ENCODE peak calls at places on chromosome 6, in five cellular contexts. One of them, this sample, is unnamed.

GRCh38 chr6:79874531-79875132 is 72.7 kb downstream of the ELOVL4 start:
- DNase-seq in tibial artery: no peak
- DNase-seq in esophagus squamous epithelium: no peak
- DNase-seq in body of pancreas: no peak
- DNase-seq in left ventricle myocardium inferior: no peak
- DNase-seq in this sample: no peak

GRCh38 chr6:109351231-109352132 is 30.8 kb downstream of the CD164 start:
- DNase-seq in left ventricle myocardium inferior: no peak
- DNase-seq in body of pancreas: no peak
- DNase-seq in esophagus squamous epithelium: no peak
- DNase-seq in tibial artery: no peak
- DNase-seq in this sample: no peak

GRCh38 chr6:151009576-151009975 is 144.1 kb downstream of the MTHFD1L start:
- DNase-seq in tibial artery: no peak
- DNase-seq in esophagus squamous epithelium: no peak
- DNase-seq in left ventricle myocardium inferior: no peak
- DNase-seq in body of pancreas: no peak
- DNase-seq in this sample: no peak

GRCh38 chr6:138371720-138372119 is 6.0 kb upstream of the SMIM28 start:
- DNase-seq in esophagus squamous epithelium: no peak
- DNase-seq in left ventricle myocardium inferior: no peak
- DNase-seq in tibial artery: no peak
- DNase-seq in body of pancreas: no peak
- DNase-seq in this sample: no peak

GRCh38 chr6:82385102-82385501 is 21.5 kb downstream of the TPBG start:
- DNase-seq in tibial artery: no peak
- DNase-seq in left ventricle myocardium inferior: no peak
- DNase-seq in esophagus squamous epithelium: no peak
- DNase-seq in body of pancreas: no peak
- DNase-seq in this sample: no peak

GRCh38 chr6:51139841-51140462 is 321.3 kb downstream of the TFAP2B start:
- DNase-seq in tibial artery: no peak
- DNase-seq in esophagus squamous epithelium: no peak
- DNase-seq in left ventricle myocardium inferior: no peak
- DNase-seq in body of pancreas: no peak
- DNase-seq in this sample: no peak

GRCh38 chr6:38113810-38114577 is 294.5 kb downstream of the ZFAND3 start:
- DNase-seq in body of pancreas: no peak
- DNase-seq in left ventricle myocardium inferior: no peak
- DNase-seq in esophagus squamous epithelium: no peak
- DNase-seq in tibial artery: no peak
- DNase-seq in this sample: no peak

GRCh38 chr6:95545226-95545625 is 32.1 kb upstream of the MANEA start:
- DNase-seq in left ventricle myocardium inferior: no peak
- DNase-seq in tibial artery: no peak
- DNase-seq in body of pancreas: peak; percentile 46
- DNase-seq in esophagus squamous epithelium: no peak
- DNase-seq in this sample: no peak

GRCh38 chr6:150008588-150008987 is 16.7 kb downstream of the RAET1L start:
- DNase-seq in tibial artery: peak; percentile 56
- DNase-seq in body of pancreas: no peak
- DNase-seq in left ventricle myocardium inferior: no peak
- DNase-seq in esophagus squamous epithelium: no peak
- DNase-seq in this sample: no peak

GRCh38 chr6:49553353-49553752 is 2.9 kb downstream of the C6orf141 start:
- DNase-seq in esophagus squamous epithelium: no peak
- DNase-seq in left ventricle myocardium inferior: no peak
- DNase-seq in body of pancreas: peak; percentile 12
- DNase-seq in tibial artery: no peak
- DNase-seq in this sample: no peak

GRCh38 chr6:1474205-1474604 is 84.8 kb downstream of the FOXF2 start:
- DNase-seq in tibial artery: no peak
- DNase-seq in body of pancreas: no peak
- DNase-seq in left ventricle myocardium inferior: no peak
- DNase-seq in esophagus squamous epithelium: no peak
- DNase-seq in this sample: no peak

GRCh38 chr6:64081459-64081858 is 445.9 kb downstream of the PHF3 start:
- DNase-seq in body of pancreas: no peak
- DNase-seq in esophagus squamous epithelium: no peak
- DNase-seq in tibial artery: no peak
- DNase-seq in left ventricle myocardium inferior: no peak
- DNase-seq in this sample: no peak

GRCh38 chr6:56772737-56773184 is 130.1 kb upstream of the DST start:
- DNase-seq in body of pancreas: no peak
- DNase-seq in esophagus squamous epithelium: no peak
- DNase-seq in left ventricle myocardium inferior: peak; percentile 47
- DNase-seq in tibial artery: peak; percentile 77
- DNase-seq in this sample: peak; percentile 76

GRCh38 chr6:50714487-50715379 is 1.4 kb downstream of the TFAP2D start:
- DNase-seq in esophagus squamous epithelium: no peak
- DNase-seq in left ventricle myocardium inferior: no peak
- DNase-seq in body of pancreas: no peak
- DNase-seq in tibial artery: no peak
- DNase-seq in this sample: no peak

GRCh38 chr6:11323666-11324452 is 91.4 kb upstream of the NEDD9 start:
- DNase-seq in esophagus squamous epithelium: no peak
- DNase-seq in left ventricle myocardium inferior: peak; percentile 29
- DNase-seq in body of pancreas: peak; percentile 76
- DNase-seq in tibial artery: peak; percentile 71
- DNase-seq in this sample: no peak

GRCh38 chr6:6803180-6803978 is 214.9 kb downstream of the LY86 start:
- DNase-seq in left ventricle myocardium inferior: no peak
- DNase-seq in body of pancreas: no peak
- DNase-seq in tibial artery: no peak
- DNase-seq in esophagus squamous epithelium: peak; percentile 26
- DNase-seq in this sample: peak; percentile 93

GRCh38 chr6:69343856-69344255 is 453.0 kb downstream of the LMBRD1 start:
- DNase-seq in esophagus squamous epithelium: no peak
- DNase-seq in tibial artery: no peak
- DNase-seq in left ventricle myocardium inferior: no peak
- DNase-seq in body of pancreas: no peak
- DNase-seq in this sample: no peak

GRCh38 chr6:159578629-159579028 is 114.4 kb downstream of the SOD2 start:
- DNase-seq in body of pancreas: no peak
- DNase-seq in left ventricle myocardium inferior: no peak
- DNase-seq in esophagus squamous epithelium: no peak
- DNase-seq in tibial artery: no peak
- DNase-seq in this sample: no peak

GRCh38 chr6:159582736-159583135 is 110.3 kb downstream of the SOD2 start:
- DNase-seq in tibial artery: no peak
- DNase-seq in left ventricle myocardium inferior: no peak
- DNase-seq in body of pancreas: no peak
- DNase-seq in esophagus squamous epithelium: no peak
- DNase-seq in this sample: no peak

GRCh38 chr6:159572344-159573120 is 120.5 kb downstream of the SOD2 start:
- DNase-seq in body of pancreas: no peak
- DNase-seq in left ventricle myocardium inferior: no peak
- DNase-seq in tibial artery: no peak
- DNase-seq in esophagus squamous epithelium: no peak
- DNase-seq in this sample: no peak

DNA sequence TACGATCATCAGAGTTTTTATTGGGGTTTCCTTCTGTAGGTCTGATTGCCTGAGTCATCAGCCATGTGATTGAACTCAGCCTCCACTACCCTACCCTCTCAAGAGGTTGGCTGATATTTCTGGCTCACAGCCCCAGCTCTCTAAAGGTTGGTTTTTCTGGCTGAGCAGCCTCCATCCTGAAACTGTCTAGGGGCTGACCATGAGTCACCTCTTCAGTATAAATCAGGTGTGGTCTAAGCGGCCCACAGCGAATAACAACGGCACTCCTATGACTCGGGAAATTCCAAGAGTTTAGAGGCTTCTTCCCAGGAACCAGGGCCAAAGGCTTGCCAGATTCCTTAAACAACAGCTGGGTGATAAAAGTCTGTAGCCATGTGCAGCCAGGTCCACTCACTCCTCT is 115.5 kb downstream of the SOD2 start:
- DNase-seq in left ventricle myocardium inferior: no peak
- DNase-seq in body of pancreas: no peak
- DNase-seq in tibial artery: no peak
- DNase-seq in esophagus squamous epithelium: no peak
- DNase-seq in this sample: no peak
- H3K9me3 ChIP-seq in left ventricle myocardium inferior: no peaks in the 10 kb centered on the region
- H3K9me3 ChIP-seq in body of pancreas: no peaks in the 10 kb centered on the region
- H3K9me3 ChIP-seq in tibial artery: no peaks in the 10 kb centered on the region
- H3K9me3 ChIP-seq in esophagus squamous epithelium: no peaks in the 10 kb centered on the region
- H3K9me3 ChIP-seq in this sample: no peaks in the 10 kb centered on the region

DNA sequence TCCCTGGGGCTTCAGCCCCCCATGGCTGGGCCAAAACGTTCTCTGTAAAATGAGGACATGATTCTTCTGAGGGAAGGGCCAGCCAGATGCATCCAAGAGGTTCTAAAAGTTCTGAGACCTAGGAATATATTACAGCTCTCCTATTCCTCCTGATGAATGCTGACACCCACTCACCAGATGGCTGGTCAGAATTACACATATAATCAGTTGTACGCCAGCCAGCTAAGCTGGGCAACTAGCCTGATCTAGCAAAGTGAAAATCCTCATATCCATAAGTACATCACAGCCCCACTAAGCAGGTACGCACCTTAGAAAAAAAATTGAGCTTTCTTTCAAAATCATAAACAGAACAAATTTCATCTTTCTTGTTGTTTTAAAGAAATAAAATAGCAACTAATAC is 34.8 kb downstream of the C6orf118 start:
- DNase-seq in left ventricle myocardium inferior: no peak
- DNase-seq in body of pancreas: no peak
- DNase-seq in esophagus squamous epithelium: no peak
- DNase-seq in tibial artery: no peak
- DNase-seq in this sample: no peak
- H3K9me3 ChIP-seq in left ventricle myocardium inferior: no peaks in the 10 kb centered on the region
- H3K9me3 ChIP-seq in body of pancreas: no peaks in the 10 kb centered on the region
- H3K9me3 ChIP-seq in esophagus squamous epithelium: no peaks in the 10 kb centered on the region
- H3K9me3 ChIP-seq in tibial artery: no peaks in the 10 kb centered on the region
- H3K9me3 ChIP-seq in this sample: no peaks in the 10 kb centered on the region

GRCh38 chr6:22381810-22382512 is 85.1 kb upstream of the PRL start:
- DNase-seq in esophagus squamous epithelium: no peak
- DNase-seq in left ventricle myocardium inferior: no peak
- DNase-seq in tibial artery: no peak
- DNase-seq in body of pancreas: no peak
- DNase-seq in this sample: no peak
- H3K9me3 ChIP-seq in esophagus squamous epithelium: no peaks in the 10 kb centered on the region
- H3K9me3 ChIP-seq in left ventricle myocardium inferior: peaks cover 12% of the 10 kb centered on the region
- H3K9me3 ChIP-seq in tibial artery: no peaks in the 10 kb centered on the region
- H3K9me3 ChIP-seq in body of pancreas: no peaks in the 10 kb centered on the region
- H3K9me3 ChIP-seq in this sample: no peaks in the 10 kb centered on the region

DNA sequence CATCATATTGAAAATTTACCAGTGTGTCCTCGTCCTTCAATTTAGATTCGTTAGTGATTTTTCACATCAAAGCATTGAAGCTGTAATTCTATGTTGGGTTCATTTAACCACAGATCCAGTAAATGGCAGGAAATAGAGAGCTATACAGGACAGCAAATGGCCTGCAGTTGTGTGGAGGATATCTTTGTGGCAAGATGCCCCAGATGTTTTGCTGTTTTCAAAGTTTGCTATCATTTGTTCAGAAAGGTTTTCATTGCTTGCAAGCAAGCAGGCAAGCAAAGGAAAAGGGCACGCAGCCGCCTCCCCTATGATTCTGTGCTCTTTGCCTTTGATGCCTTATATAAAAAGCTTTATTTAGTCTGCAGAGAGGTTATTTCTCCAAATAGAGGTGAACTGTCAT is 66.2 kb downstream of the UTRN start:
- DNase-seq in esophagus squamous epithelium: no peak
- DNase-seq in tibial artery: no peak
- DNase-seq in left ventricle myocardium inferior: no peak
- DNase-seq in body of pancreas: no peak
- DNase-seq in this sample: no peak
- H3K9me3 ChIP-seq in esophagus squamous epithelium: no peaks in the 10 kb centered on the region
- H3K9me3 ChIP-seq in tibial artery: no peaks in the 10 kb centered on the region
- H3K9me3 ChIP-seq in left ventricle myocardium inferior: no peaks in the 10 kb centered on the region
- H3K9me3 ChIP-seq in body of pancreas: no peaks in the 10 kb centered on the region
- H3K9me3 ChIP-seq in this sample: no peaks in the 10 kb centered on the region

GRCh38 chr6:4864534-4864933 is 88.3 kb downstream of the CDYL start:
- DNase-seq in left ventricle myocardium inferior: no peak
- DNase-seq in tibial artery: no peak
- DNase-seq in body of pancreas: no peak
- DNase-seq in esophagus squamous epithelium: no peak
- DNase-seq in this sample: no peak
- H3K9me3 ChIP-seq in left ventricle myocardium inferior: peaks cover 62% of the 10 kb centered on the region
- H3K9me3 ChIP-seq in tibial artery: peaks cover 14% of the 10 kb centered on the region
- H3K9me3 ChIP-seq in body of pancreas: peaks cover 7% of the 10 kb centered on the region
- H3K9me3 ChIP-seq in esophagus squamous epithelium: no peaks in the 10 kb centered on the region
- H3K9me3 ChIP-seq in this sample: peaks cover 8% of the 10 kb centered on the region

GRCh38 chr6:118574051-118574865 is 26.2 kb downstream of the PLN start:
- DNase-seq in body of pancreas: no peak
- DNase-seq in esophagus squamous epithelium: no peak
- DNase-seq in tibial artery: no peak
- DNase-seq in left ventricle myocardium inferior: no peak
- DNase-seq in this sample: no peak
- H3K9me3 ChIP-seq in body of pancreas: no peaks in the 10 kb centered on the region
- H3K9me3 ChIP-seq in esophagus squamous epithelium: peaks cover 10% of the 10 kb centered on the region
- H3K9me3 ChIP-seq in tibial artery: peaks cover 24% of the 10 kb centered on the region
- H3K9me3 ChIP-seq in left ventricle myocardium inferior: peaks cover 66% of the 10 kb centered on the region
- H3K9me3 ChIP-seq in this sample: peaks cover 20% of the 10 kb centered on the region

GRCh38 chr6:84486526-84486925 is 259.1 kb upstream of the CEP162 start:
- DNase-seq in tibial artery: no peak
- DNase-seq in body of pancreas: no peak
- DNase-seq in left ventricle myocardium inferior: no peak
- DNase-seq in esophagus squamous epithelium: no peak
- DNase-seq in this sample: no peak
- H3K9me3 ChIP-seq in tibial artery: no peaks in the 10 kb centered on the region
- H3K9me3 ChIP-seq in body of pancreas: no peaks in the 10 kb centered on the region
- H3K9me3 ChIP-seq in left ventricle myocardium inferior: peaks cover 44% of the 10 kb centered on the region
- H3K9me3 ChIP-seq in esophagus squamous epithelium: no peaks in the 10 kb centered on the region
- H3K9me3 ChIP-seq in this sample: peaks cover 2% of the 10 kb centered on the region

DNA sequence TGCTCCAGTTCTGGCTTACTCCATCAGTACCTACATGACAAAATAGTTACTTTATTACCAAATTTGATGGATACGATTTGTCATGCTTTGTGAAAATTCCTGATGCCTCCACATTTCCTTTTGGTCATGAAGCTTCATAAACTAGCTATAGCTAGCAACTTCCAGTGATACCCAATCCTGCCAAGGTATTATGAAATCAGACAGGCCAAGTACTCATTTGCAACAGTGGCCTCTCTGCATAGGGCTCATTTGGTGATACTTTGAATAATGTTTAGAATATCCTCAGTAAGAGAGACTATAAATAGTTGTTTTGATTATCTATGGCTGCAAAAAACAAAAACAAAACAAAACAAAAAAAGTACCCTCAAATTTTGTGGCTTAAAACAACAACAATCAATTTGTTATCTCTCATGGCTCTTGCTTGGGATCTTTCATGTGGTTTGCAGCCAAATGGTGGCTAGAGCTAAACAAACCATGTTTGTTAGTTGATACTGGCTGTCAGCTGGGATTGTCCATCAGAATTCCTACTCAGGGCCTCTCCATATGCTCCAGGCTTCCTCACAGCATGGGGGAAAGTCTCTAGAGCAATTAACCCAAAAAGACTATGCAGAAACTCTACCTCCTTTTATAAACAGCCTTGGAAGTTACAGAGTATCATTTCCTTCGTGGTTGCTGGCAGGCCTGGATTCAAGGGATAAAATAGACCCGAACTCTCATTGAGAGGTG is 10.1 kb upstream of the PRL start:
- DNase-seq in body of pancreas: no peak
- DNase-seq in esophagus squamous epithelium: no peak
- DNase-seq in tibial artery: no peak
- DNase-seq in left ventricle myocardium inferior: no peak
- DNase-seq in this sample: no peak
- H3K9me3 ChIP-seq in body of pancreas: peaks cover 5% of the 10 kb centered on the region
- H3K9me3 ChIP-seq in esophagus squamous epithelium: no peaks in the 10 kb centered on the region
- H3K9me3 ChIP-seq in tibial artery: no peaks in the 10 kb centered on the region
- H3K9me3 ChIP-seq in left ventricle myocardium inferior: peaks cover 22% of the 10 kb centered on the region
- H3K9me3 ChIP-seq in this sample: peaks cover 6% of the 10 kb centered on the region